ENCODE peak calls at places on chromosomes 4 and X, in four cellular contexts. One of them, this sample, is unnamed.

GRCh38 chr4:55791666-55792065 is 27.9 kb upstream of the EXOC1L start:
- DNase-seq in mucosa of descending colon: no peak
- DNase-seq in A549: no peak
- DNase-seq in lower lobe of right lung: no peak
- DNase-seq in this sample: no peak

GRCh38 chrX:10233173-10233572 is 76.4 kb downstream of the CLCN4 start:
- DNase-seq in mucosa of descending colon: no peak
- DNase-seq in lower lobe of right lung: no peak
- DNase-seq in A549: peak
- DNase-seq in this sample: no peak

GRCh38 chrX:14616876-14617275 is 87.5 kb downstream of the GLRA2 start:
- DNase-seq in lower lobe of right lung: no peak
- DNase-seq in A549: no peak
- DNase-seq in mucosa of descending colon: no peak
- DNase-seq in this sample: no peak

GRCh38 chr4:104941661-104942062 is 205.0 kb upstream of the TET2 start:
- DNase-seq in lower lobe of right lung: no peak
- DNase-seq in A549: no peak
- DNase-seq in mucosa of descending colon: no peak
- DNase-seq in this sample: no peak

GRCh38 chrX:75118296-75118695 is 37.8 kb downstream of the ABCB7 start:
- DNase-seq in mucosa of descending colon: no peak
- DNase-seq in lower lobe of right lung: no peak
- DNase-seq in A549: no peak
- DNase-seq in this sample: no peak

GRCh38 chr4:152938237-152938969 is 2.3 kb downstream of the FHDC1 start:
- DNase-seq in A549: no peak
- DNase-seq in lower lobe of right lung: no peak
- DNase-seq in mucosa of descending colon: no peak
- DNase-seq in this sample: no peak

GRCh38 chrX:100662791-100663190 is 18.8 kb downstream of the SRPX2 start:
- DNase-seq in A549: no peak
- DNase-seq in mucosa of descending colon: no peak
- DNase-seq in lower lobe of right lung: no peak
- DNase-seq in this sample: no peak

GRCh38 chrX:19658030-19658429 is 142.7 kb upstream of the MAP3K15 start:
- DNase-seq in mucosa of descending colon: no peak
- DNase-seq in A549: no peak
- DNase-seq in lower lobe of right lung: no peak
- DNase-seq in this sample: no peak

GRCh38 chr4:38114435-38114834 is 154.2 kb downstream of the PTTG2 start:
- DNase-seq in mucosa of descending colon: no peak
- DNase-seq in lower lobe of right lung: no peak
- DNase-seq in A549: no peak
- DNase-seq in this sample: no peak

GRCh38 chrX:119502727-119503483 is 34.7 kb downstream of the SLC25A5 start:
- DNase-seq in mucosa of descending colon: peak
- DNase-seq in lower lobe of right lung: peak
- DNase-seq in A549: peak
- DNase-seq in this sample: peak

GRCh38 chr4:81472249-81473085 is 760 bp upstream of the RASGEF1B start:
- DNase-seq in A549: peak
- DNase-seq in mucosa of descending colon: no peak
- DNase-seq in lower lobe of right lung: peak
- DNase-seq in this sample: peak

GRCh38 chrX:24676403-24677024 is 17.2 kb upstream of the POLA1 start:
- DNase-seq in A549: peak
- DNase-seq in lower lobe of right lung: no peak
- DNase-seq in mucosa of descending colon: no peak
- DNase-seq in this sample: no peak

GRCh38 chr4:99845179-99845578 is 28.6 kb downstream of the DAPP1 start:
- DNase-seq in mucosa of descending colon: no peak
- DNase-seq in A549: no peak
- DNase-seq in lower lobe of right lung: no peak
- DNase-seq in this sample: no peak

GRCh38 chrX:53684415-53685192 is 1.9 kb downstream of the HUWE1 start:
- DNase-seq in A549: no peak
- DNase-seq in mucosa of descending colon: no peak
- DNase-seq in lower lobe of right lung: peak
- DNase-seq in this sample: no peak

GRCh38 chr4:177001271-177002175 is 208.8 kb upstream of the VEGFC start:
- DNase-seq in lower lobe of right lung: no peak
- DNase-seq in A549: peak
- DNase-seq in mucosa of descending colon: no peak
- DNase-seq in this sample: no peak

GRCh38 chrX:27444093-27444908 is 18.8 kb downstream of the PPP4R3C start:
- DNase-seq in mucosa of descending colon: no peak
- DNase-seq in A549: no peak
- DNase-seq in lower lobe of right lung: no peak
- DNase-seq in this sample: peak

GRCh38 chr4:61200991-61201526 is 933 bp downstream of the ADGRL3 start:
- DNase-seq in lower lobe of right lung: no peak
- DNase-seq in mucosa of descending colon: no peak
- DNase-seq in A549: no peak
- DNase-seq in this sample: no peak

GRCh38 chrX:77003956-77004355 is 443.2 kb upstream of the FGF16 start:
- DNase-seq in lower lobe of right lung: no peak
- DNase-seq in A549: no peak
- DNase-seq in mucosa of descending colon: no peak
- DNase-seq in this sample: peak

GRCh38 chr4:48187813-48188212 is 53.8 kb upstream of the TXK start:
- DNase-seq in lower lobe of right lung: no peak
- DNase-seq in A549: no peak
- DNase-seq in mucosa of descending colon: no peak
- DNase-seq in this sample: no peak

GRCh38 chr4:153318696-153319320 is 25.7 kb upstream of the MND1 start:
- DNase-seq in lower lobe of right lung: no peak
- DNase-seq in A549: peak
- DNase-seq in mucosa of descending colon: no peak
- DNase-seq in this sample: peak

GRCh38 chrX:2401201-2401589 is 99.6 kb downstream of the DHRSX start:
- DNase-seq in A549: no peak
- DNase-seq in mucosa of descending colon: no peak
- DNase-seq in lower lobe of right lung: no peak
- DNase-seq in this sample: no peak

GRCh38 chr4:876780-877179 is 50.9 kb upstream of the CPLX1 start:
- DNase-seq in A549: no peak
- DNase-seq in lower lobe of right lung: no peak
- DNase-seq in mucosa of descending colon: no peak
- DNase-seq in this sample: no peak

GRCh38 chrX:134603806-134604700 is 54.2 kb downstream of the PLAC1 start:
- DNase-seq in A549: peak
- DNase-seq in lower lobe of right lung: no peak
- DNase-seq in mucosa of descending colon: no peak
- DNase-seq in this sample: no peak

GRCh38 chrX:51361251-51361650 is 28.6 kb downstream of the NUDT10 start:
- DNase-seq in A549: no peak
- DNase-seq in lower lobe of right lung: no peak
- DNase-seq in mucosa of descending colon: no peak
- DNase-seq in this sample: no peak

GRCh38 chr4:25535701-25536473 is 119.8 kb upstream of the SLC34A2 start:
- DNase-seq in mucosa of descending colon: no peak
- DNase-seq in A549: no peak
- DNase-seq in lower lobe of right lung: peak
- DNase-seq in this sample: no peak

GRCh38 chrX:104833401-104833800 is 267.4 kb downstream of the IL1RAPL2 start:
- DNase-seq in A549: no peak
- DNase-seq in mucosa of descending colon: no peak
- DNase-seq in lower lobe of right lung: no peak
- DNase-seq in this sample: no peak

GRCh38 chr4:90121961-90122748 is 5.0 kb upstream of the CCSER1 start:
- DNase-seq in lower lobe of right lung: no peak
- DNase-seq in A549: no peak
- DNase-seq in mucosa of descending colon: no peak
- DNase-seq in this sample: no peak

GRCh38 chrX:120823554-120823953 is 52.1 kb downstream of the CT47B1 start:
- DNase-seq in mucosa of descending colon: no peak
- DNase-seq in lower lobe of right lung: no peak
- DNase-seq in A549: no peak
- DNase-seq in this sample: no peak

GRCh38 chr4:101948951-101949350 is 158.4 kb downstream of the BANK1 start:
- DNase-seq in lower lobe of right lung: no peak
- DNase-seq in A549: no peak
- DNase-seq in mucosa of descending colon: no peak
- DNase-seq in this sample: no peak

GRCh38 chr4:52646096-52646495 is 13.0 kb downstream of the USP46 start:
- DNase-seq in mucosa of descending colon: no peak
- DNase-seq in lower lobe of right lung: no peak
- DNase-seq in A549: no peak
- DNase-seq in this sample: no peak

GRCh38 chrX:47623540-47624027 is 3.9 kb upstream of the SYN1 start:
- DNase-seq in mucosa of descending colon: peak
- DNase-seq in lower lobe of right lung: peak
- DNase-seq in A549: peak
- DNase-seq in this sample: peak

GRCh38 chrX:22078117-22078516 is 46.0 kb downstream of the PHEX start:
- DNase-seq in A549: no peak
- DNase-seq in lower lobe of right lung: no peak
- DNase-seq in mucosa of descending colon: no peak
- DNase-seq in this sample: no peak

GRCh38 chrX:17030580-17031285 is 84.3 kb downstream of the REPS2 start:
- DNase-seq in lower lobe of right lung: no peak
- DNase-seq in A549: no peak
- DNase-seq in mucosa of descending colon: no peak
- DNase-seq in this sample: no peak

GRCh38 chrX:72299891-72300630 is 5.7 kb downstream of the CITED1 start:
- DNase-seq in A549: no peak
- DNase-seq in lower lobe of right lung: no peak
- DNase-seq in mucosa of descending colon: no peak
- DNase-seq in this sample: no peak

GRCh38 chr4:82124365-82124764 is 249.4 kb downstream of the HNRNPD start:
- DNase-seq in lower lobe of right lung: no peak
- DNase-seq in A549: no peak
- DNase-seq in mucosa of descending colon: no peak
- DNase-seq in this sample: no peak

GRCh38 chrX:49073641-49074575 is at the start of gene PRAF2:
- DNase-seq in mucosa of descending colon: peak
- DNase-seq in A549: peak
- DNase-seq in lower lobe of right lung: peak
- DNase-seq in this sample: peak

GRCh38 chrX:49075347-49075746 is 1.5 kb upstream of the PRAF2 start:
- DNase-seq in mucosa of descending colon: no peak
- DNase-seq in lower lobe of right lung: no peak
- DNase-seq in A549: no peak
- DNase-seq in this sample: no peak

GRCh38 chrX:49071877-49072711 is 1.7 kb downstream of the PRAF2 start:
- DNase-seq in lower lobe of right lung: peak
- DNase-seq in mucosa of descending colon: peak
- DNase-seq in A549: no peak
- DNase-seq in this sample: no peak

GRCh38 chrX:49070988-49071387 is 2.8 kb downstream of the PRAF2 start:
- DNase-seq in lower lobe of right lung: no peak
- DNase-seq in A549: no peak
- DNase-seq in mucosa of descending colon: no peak
- DNase-seq in this sample: no peak

GRCh38 chrX:49072712-49073095 is 1.1 kb downstream of the PRAF2 start:
- DNase-seq in mucosa of descending colon: no peak
- DNase-seq in lower lobe of right lung: no peak
- DNase-seq in A549: no peak
- DNase-seq in this sample: no peak
- H3K4me3 ChIP-seq in mucosa of descending colon: no peak
- H3K4me3 ChIP-seq in lower lobe of right lung: peak
- H3K4me3 ChIP-seq in A549: peak
- H3K4me3 ChIP-seq in this sample: peak

GRCh38 chr4:151443247-151443646 is 34.3 kb downstream of the FHIP1A start:
- DNase-seq in lower lobe of right lung: no peak
- DNase-seq in A549: no peak
- DNase-seq in mucosa of descending colon: no peak
- DNase-seq in this sample: no peak
- H3K4me3 ChIP-seq in lower lobe of right lung: no peak
- H3K4me3 ChIP-seq in A549: no peak
- H3K4me3 ChIP-seq in mucosa of descending colon: no peak
- H3K4me3 ChIP-seq in this sample: no peak

GRCh38 chr4:182743815-182744214 is 173.4 kb downstream of the DCTD start:
- DNase-seq in lower lobe of right lung: no peak
- DNase-seq in mucosa of descending colon: no peak
- DNase-seq in A549: no peak
- DNase-seq in this sample: no peak

GRCh38 chr4:182748283-182748682 is 168.9 kb downstream of the DCTD start:
- DNase-seq in A549: no peak
- DNase-seq in mucosa of descending colon: no peak
- DNase-seq in lower lobe of right lung: no peak
- DNase-seq in this sample: no peak

GRCh38 chr4:182746876-182747275 is 170.3 kb downstream of the DCTD start:
- DNase-seq in A549: no peak
- DNase-seq in mucosa of descending colon: no peak
- DNase-seq in lower lobe of right lung: no peak
- DNase-seq in this sample: no peak

GRCh38 chr4:182748949-182749348 is 168.2 kb downstream of the DCTD start:
- DNase-seq in A549: no peak
- DNase-seq in lower lobe of right lung: no peak
- DNase-seq in mucosa of descending colon: no peak
- DNase-seq in this sample: no peak

GRCh38 chr4:182745268-182745667 is 171.9 kb downstream of the DCTD start:
- DNase-seq in mucosa of descending colon: no peak
- DNase-seq in A549: no peak
- DNase-seq in lower lobe of right lung: no peak
- DNase-seq in this sample: no peak
- H3K4me3 ChIP-seq in mucosa of descending colon: no peak
- H3K4me3 ChIP-seq in A549: no peak
- H3K4me3 ChIP-seq in lower lobe of right lung: no peak
- H3K4me3 ChIP-seq in this sample: no peak

GRCh38 chrX:132022863-132023116 is 312 bp upstream of the STK26 start:
- DNase-seq in lower lobe of right lung: no peak
- DNase-seq in mucosa of descending colon: no peak
- DNase-seq in A549: no peak
- DNase-seq in this sample: no peak

GRCh38 chrX:132023117-132023895 is at the start of gene STK26:
- DNase-seq in lower lobe of right lung: peak
- DNase-seq in A549: peak
- DNase-seq in mucosa of descending colon: peak
- DNase-seq in this sample: peak

GRCh38 chrX:132023896-132024386 is 839 bp downstream of the STK26 start:
- DNase-seq in A549: peak
- DNase-seq in mucosa of descending colon: peak
- DNase-seq in lower lobe of right lung: peak
- DNase-seq in this sample: peak

GRCh38 chrX:132022115-132022862 is 813 bp upstream of the STK26 start:
- DNase-seq in A549: peak
- DNase-seq in lower lobe of right lung: no peak
- DNase-seq in mucosa of descending colon: no peak
- DNase-seq in this sample: peak

GRCh38 chrX:132025085-132025484 is 2.0 kb downstream of the STK26 start:
- DNase-seq in A549: no peak
- DNase-seq in mucosa of descending colon: no peak
- DNase-seq in lower lobe of right lung: no peak
- DNase-seq in this sample: no peak
- H3K4me3 ChIP-seq in A549: no peak
- H3K4me3 ChIP-seq in mucosa of descending colon: no peak
- H3K4me3 ChIP-seq in lower lobe of right lung: peak
- H3K4me3 ChIP-seq in this sample: peak